ENCODE peak calls at places on chromosomes 11 and 22, in nine cellular contexts. T is posterior vena cava; H is SK-MEL-5; B is foreskin fibroblast; K is activated CD8-positive, alpha-beta T cell treated with anti-CD3 and anti-CD28 coated beads for 36 hours; P is activated naive CD8-positive, alpha-beta T cell treated with anti-CD3 and anti-CD28 coated beads for 36 hours; S is tibial nerve; Z is activated naive CD4-positive, alpha-beta T cell; L is stimulated activated CD4-positive, alpha-beta T cell treated with anti-CD3 and anti-CD28 coated beads, Interleukin-15, amount 100 ng/mL, for 24 hours. J is an unnamed sample.

GRCh38 chr11:66974724-66975402 is at the start of gene C11orf86:
- DNase-seq in P (no peak), K (no peak), H (no peak), S (no peak), T (no peak), L (no peak), Z (no peak), B (no peak), J (no peak)

GRCh38 chr11:86624366-86624765 is 48.0 kb downstream of the ME3 start:
- DNase-seq in P (no peak), K (no peak), T (no peak), L (no peak), S (no peak), H (no peak), B (no peak), Z (no peak), J (no peak)

GRCh38 chr22:43276311-43276710 is 66.9 kb downstream of the SCUBE1 start:
- DNase-seq in S (no peak), B (no peak), K (no peak), T (no peak), L (no peak), Z (no peak), H (no peak), P (no peak), J (no peak)

GRCh38 chr22:29258407-29259252 is 9.2 kb downstream of the RHBDD3 start:
- DNase-seq in L (no peak), S (no peak), T (no peak), H (no peak), Z (no peak), P (no peak), K (no peak), B (no peak), J (no peak)

GRCh38 chr22:45584621-45585436 is 82.1 kb downstream of the FBLN1 start:
- DNase-seq in Z (no peak), H (no peak), T (no peak), L (no peak), S (no peak), B (no peak), P (no peak), K (no peak), J (no peak)

GRCh38 chr22:39332441-39333064 is 13.1 kb upstream of the RPL3 start:
- DNase-seq in L (no peak), K (no peak), S (no peak), H (peak; percentile 96), Z (no peak), T (no peak), B (peak; percentile 77), P (no peak), J (no peak)

GRCh38 chr22:21688706-21689381 is 23.0 kb downstream of the PPIL2 start:
- DNase-seq in S (no peak), T (peak; percentile 77), H (no peak), Z (no peak), K (no peak), P (no peak), L (no peak), B (no peak), J (no peak)

GRCh38 chr11:91798240-91798639 is 426.4 kb upstream of the FAT3 start:
- DNase-seq in Z (no peak), S (no peak), T (no peak), B (no peak), K (no peak), L (no peak), P (no peak), H (no peak), J (no peak)

GRCh38 chr11:116641561-116642045 is 131.2 kb downstream of the BUD13 start:
- DNase-seq in T (no peak), S (no peak), B (peak; percentile 1), L (peak; percentile 47), Z (no peak), K (peak; percentile 51), H (peak; percentile 46), P (peak; percentile 24), J (no peak)

GRCh38 chr11:35077709-35078695 is 61.0 kb upstream of the CD44 start:
- DNase-seq in T (no peak), L (peak; percentile 56), S (no peak), K (peak; percentile 77), H (no peak), B (peak; percentile 84), Z (no peak), P (peak; percentile 46), J (no peak)

GRCh38 chr11:47156333-47156732 is 20.3 kb downstream of the ARFGAP2 start:
- DNase-seq in K (no peak), B (no peak), Z (no peak), S (no peak), L (no peak), H (no peak), P (no peak), T (no peak), J (no peak)

GRCh38 chr11:62842171-62842717 is 2.9 kb upstream of the WDR74 start:
- DNase-seq in H (no peak), T (peak; percentile 79), S (no peak), K (peak; percentile 76), B (no peak), Z (no peak), L (peak; percentile 67), P (peak; percentile 66), J (no peak)

GRCh38 chr11:118277312-118277711 is 13.2 kb upstream of the MPZL2 start:
- DNase-seq in T (no peak), S (no peak), B (no peak), Z (no peak), P (peak; percentile 18), K (peak; percentile 49), H (no peak), L (no peak), J (no peak)

GRCh38 chr11:69304686-69305085 is 10.7 kb downstream of the MYEOV start:
- DNase-seq in P (no peak), T (no peak), L (no peak), H (peak; percentile 68), K (no peak), Z (no peak), B (no peak), S (no peak), J (no peak)

GRCh38 chr11:57751676-57752253 is at the start of gene BTBD18:
- DNase-seq in K (no peak), S (no peak), H (peak; percentile 72), L (no peak), P (no peak), Z (no peak), B (no peak), T (no peak), J (no peak)

GRCh38 chr11:87398913-87399312 is 361.2 kb downstream of the TMEM135 start:
- DNase-seq in T (no peak), P (no peak), Z (no peak), K (no peak), S (peak; percentile 88), H (no peak), L (no peak), B (peak; percentile 2), J (no peak)

GRCh38 chr11:72930011-72930410 is 115.8 kb downstream of the ATG16L2 start:
- DNase-seq in B (no peak), T (no peak), L (no peak), P (no peak), H (no peak), K (no peak), S (no peak), Z (no peak), J (no peak)

GRCh38 chr11:128469220-128469619 is 118.1 kb downstream of the ETS1 start:
- DNase-seq in S (no peak), B (no peak), P (peak; percentile 53), K (peak; percentile 61), L (peak; percentile 49), Z (no peak), H (no peak), T (no peak), J (no peak)

GRCh38 chr11:57680552-57680874 is 12.6 kb downstream of the ZDHHC5 start:
- DNase-seq in Z (no peak), T (no peak), P (no peak), K (no peak), L (peak; percentile 21), B (no peak), H (no peak), S (no peak), J (no peak)

GRCh38 chr11:88979641-88980040 is 86.1 kb downstream of the GRM5 start:
- DNase-seq in H (no peak), S (no peak), T (no peak), Z (no peak), P (no peak), B (no peak), K (no peak), L (no peak), J (no peak)

GRCh38 chr11:16891964-16892363 is 122.2 kb downstream of the PLEKHA7 start:
- DNase-seq in S (no peak), L (no peak), B (peak; percentile 50), T (no peak), Z (no peak), K (no peak), P (no peak), H (peak; percentile 57), J (no peak)

GRCh38 chr11:1341928-1342524 is 32.6 kb upstream of the TOLLIP start:
- DNase-seq in Z (no peak), L (no peak), P (no peak), K (no peak), T (no peak), B (peak; percentile 19), S (no peak), H (peak; percentile 83), J (no peak)

GRCh38 chr11:62012451-62013265 is 45.2 kb upstream of the FTH1 start:
- DNase-seq in B (peak; percentile 16), T (no peak), H (no peak), S (no peak), L (no peak), K (no peak), P (no peak), Z (no peak), J (no peak)

GRCh38 chr11:5809905-5810792 is 1.4 kb downstream of the OR52N2 start:
- DNase-seq in L (no peak), Z (no peak), T (no peak), P (no peak), H (no peak), K (no peak), S (no peak), B (no peak), J (no peak)

GRCh38 chr22:38355275-38355674 is 38.0 kb upstream of the CSNK1E start:
- DNase-seq in H (no peak), Z (no peak), T (no peak), L (no peak), S (no peak), K (no peak), P (no peak), B (no peak), J (no peak)

GRCh38 chr11:130131957-130132850 is 27.4 kb upstream of the ST14 start:
- DNase-seq in T (no peak), L (peak; percentile 40), S (peak; percentile 66), B (peak; percentile 36), Z (no peak), P (peak; percentile 32), K (peak; percentile 62), H (peak; percentile 74), J (peak; percentile 15)

GRCh38 chr11:10382518-10382917 is 72.5 kb upstream of the AMPD3 start:
- DNase-seq in K (no peak), B (no peak), P (no peak), S (peak; percentile 9), H (peak; percentile 68), L (no peak), T (no peak), Z (no peak), J (no peak)

GRCh38 chr11:130118636-130119387 is 40.8 kb upstream of the ST14 start:
- DNase-seq in S (no peak), Z (no peak), B (no peak), K (peak; percentile 64), T (no peak), H (no peak), L (peak; percentile 35), P (peak; percentile 43), J (no peak)

GRCh38 chr22:29820941-29821789 is 16.9 kb downstream of the ASCC2 start:
- DNase-seq in T (peak; percentile 89), K (peak; percentile 81), P (peak; percentile 24), H (no peak), L (peak; percentile 61), Z (no peak), S (peak; percentile 62), B (peak; percentile 83), J (no peak)

GRCh38 chr11:548700-549603 is 11.6 kb downstream of the LMNTD2 start:
- DNase-seq in L (no peak), B (no peak), T (no peak), K (no peak), Z (no peak), S (no peak), H (no peak), P (no peak), J (no peak)

GRCh38 chr11:127071606-127072005 is 71.0 kb upstream of the KIRREL3 start:
- DNase-seq in T (no peak), K (no peak), S (no peak), P (no peak), Z (no peak), L (no peak), H (no peak), B (no peak), J (no peak)

J was measured in activated CD8-positive, alpha-beta memory T cell treated with anti-CD3 and anti-CD28 coated beads for 1 hour.